ENCODE peak calls at places on chromosomes 6 and 20, in five cellular contexts. One of them, this sample, is unnamed.

GRCh38 chr6:68771426-68771825 is 136.3 kb downstream of the ADGRB3 start:
- DNase-seq in A673: no peak
- DNase-seq in AG09319: no peak
- DNase-seq in cardiac fibroblast: no peak
- DNase-seq in HepG2: no peak
- DNase-seq in this sample: no peak

GRCh38 chr6:125789167-125789566 is 1.6 kb upstream of the NCOA7 start:
- DNase-seq in cardiac fibroblast: peak
- DNase-seq in HepG2: no peak
- DNase-seq in AG09319: no peak
- DNase-seq in A673: peak
- DNase-seq in this sample: no peak

GRCh38 chr6:125953502-125953875 is 3.1 kb upstream of the HINT3 start:
- DNase-seq in AG09319: no peak
- DNase-seq in HepG2: peak
- DNase-seq in A673: no peak
- DNase-seq in cardiac fibroblast: no peak
- DNase-seq in this sample: no peak

GRCh38 chr20:31587545-31588389 is 17.3 kb upstream of the ID1 start:
- DNase-seq in A673: no peak
- DNase-seq in HepG2: no peak
- DNase-seq in AG09319: no peak
- DNase-seq in cardiac fibroblast: no peak
- DNase-seq in this sample: no peak

GRCh38 chr20:57048027-57048869 is 218.2 kb downstream of the BMP7 start:
- DNase-seq in A673: peak
- DNase-seq in AG09319: peak
- DNase-seq in cardiac fibroblast: no peak
- DNase-seq in HepG2: peak
- DNase-seq in this sample: no peak

GRCh38 chr6:168440520-168441433 is at the start of gene SMOC2:
- DNase-seq in HepG2: no peak
- DNase-seq in A673: peak
- DNase-seq in AG09319: no peak
- DNase-seq in cardiac fibroblast: no peak
- DNase-seq in this sample: no peak

GRCh38 chr20:60011512-60012507 is 53.6 kb downstream of the CDH26 start:
- DNase-seq in HepG2: no peak
- DNase-seq in cardiac fibroblast: no peak
- DNase-seq in AG09319: no peak
- DNase-seq in A673: peak
- DNase-seq in this sample: no peak

GRCh38 chr6:12606616-12607015 is 110.0 kb upstream of the PHACTR1 start:
- DNase-seq in A673: no peak
- DNase-seq in HepG2: no peak
- DNase-seq in cardiac fibroblast: no peak
- DNase-seq in AG09319: no peak
- DNase-seq in this sample: no peak

GRCh38 chr6:166036321-166037105 is 131.1 kb downstream of the TBXT start:
- DNase-seq in HepG2: no peak
- DNase-seq in cardiac fibroblast: peak
- DNase-seq in A673: no peak
- DNase-seq in AG09319: no peak
- DNase-seq in this sample: no peak

GRCh38 chr6:121596441-121596840 is 161.0 kb downstream of the GJA1 start:
- DNase-seq in AG09319: no peak
- DNase-seq in cardiac fibroblast: no peak
- DNase-seq in HepG2: no peak
- DNase-seq in A673: no peak
- DNase-seq in this sample: no peak

GRCh38 chr6:109595998-109596397 is 95.0 kb downstream of the AK9 start:
- DNase-seq in AG09319: no peak
- DNase-seq in cardiac fibroblast: peak
- DNase-seq in HepG2: peak
- DNase-seq in A673: peak
- DNase-seq in this sample: no peak

GRCh38 chr20:23138682-23139081 is 52.6 kb upstream of the CD93 start:
- DNase-seq in AG09319: no peak
- DNase-seq in HepG2: no peak
- DNase-seq in cardiac fibroblast: no peak
- DNase-seq in A673: no peak
- DNase-seq in this sample: no peak

GRCh38 chr20:19210426-19211155 is 1.9 kb upstream of the SLC24A3 start:
- DNase-seq in cardiac fibroblast: no peak
- DNase-seq in AG09319: peak
- DNase-seq in HepG2: no peak
- DNase-seq in A673: peak
- DNase-seq in this sample: no peak

GRCh38 chr6:152301806-152302568 is 335.2 kb downstream of the SYNE1 start:
- DNase-seq in cardiac fibroblast: peak
- DNase-seq in HepG2: peak
- DNase-seq in AG09319: peak
- DNase-seq in A673: peak
- DNase-seq in this sample: peak

GRCh38 chr6:11214438-11214837 is 18.0 kb downstream of the NEDD9 start:
- DNase-seq in A673: no peak
- DNase-seq in AG09319: no peak
- DNase-seq in HepG2: no peak
- DNase-seq in cardiac fibroblast: no peak
- DNase-seq in this sample: no peak

GRCh38 chr6:70884074-70884983 is 72.5 kb downstream of the B3GAT2 start:
- DNase-seq in HepG2: peak
- DNase-seq in AG09319: peak
- DNase-seq in A673: peak
- DNase-seq in cardiac fibroblast: peak
- DNase-seq in this sample: no peak

GRCh38 chr6:49548613-49549304 is 1.7 kb upstream of the C6orf141 start:
- DNase-seq in A673: no peak
- DNase-seq in HepG2: no peak
- DNase-seq in cardiac fibroblast: no peak
- DNase-seq in AG09319: no peak
- DNase-seq in this sample: no peak

GRCh38 chr20:51460163-51460562 is 82.4 kb downstream of the NFATC2 start:
- DNase-seq in HepG2: no peak
- DNase-seq in A673: no peak
- DNase-seq in AG09319: no peak
- DNase-seq in cardiac fibroblast: no peak
- DNase-seq in this sample: no peak

GRCh38 chr6:98949589-98949988 is 1.8 kb upstream of the FBXL4 start:
- DNase-seq in cardiac fibroblast: no peak
- DNase-seq in HepG2: no peak
- DNase-seq in A673: no peak
- DNase-seq in AG09319: no peak
- DNase-seq in this sample: no peak

GRCh38 chr6:142784344-142784743 is 160.6 kb downstream of the HIVEP2 start:
- DNase-seq in AG09319: no peak
- DNase-seq in cardiac fibroblast: no peak
- DNase-seq in A673: no peak
- DNase-seq in HepG2: no peak
- DNase-seq in this sample: no peak

GRCh38 chr20:59123011-59123676 is 40.5 kb upstream of the ZNF831 start:
- DNase-seq in A673: peak
- DNase-seq in cardiac fibroblast: no peak
- DNase-seq in AG09319: no peak
- DNase-seq in HepG2: no peak
- DNase-seq in this sample: peak

GRCh38 chr20:36447101-36447500 is 94.2 kb upstream of the MYL9 start:
- DNase-seq in HepG2: no peak
- DNase-seq in A673: no peak
- DNase-seq in cardiac fibroblast: no peak
- DNase-seq in AG09319: no peak
- DNase-seq in this sample: no peak

GRCh38 chr6:141413196-141413595 is 719.5 kb upstream of the GJE1 start:
- DNase-seq in AG09319: no peak
- DNase-seq in A673: no peak
- DNase-seq in cardiac fibroblast: no peak
- DNase-seq in HepG2: no peak
- DNase-seq in this sample: no peak

GRCh38 chr6:2582268-2582667 is 168.5 kb downstream of the MYLK4 start:
- DNase-seq in cardiac fibroblast: no peak
- DNase-seq in AG09319: no peak
- DNase-seq in HepG2: no peak
- DNase-seq in A673: no peak
- DNase-seq in this sample: no peak

DNA sequence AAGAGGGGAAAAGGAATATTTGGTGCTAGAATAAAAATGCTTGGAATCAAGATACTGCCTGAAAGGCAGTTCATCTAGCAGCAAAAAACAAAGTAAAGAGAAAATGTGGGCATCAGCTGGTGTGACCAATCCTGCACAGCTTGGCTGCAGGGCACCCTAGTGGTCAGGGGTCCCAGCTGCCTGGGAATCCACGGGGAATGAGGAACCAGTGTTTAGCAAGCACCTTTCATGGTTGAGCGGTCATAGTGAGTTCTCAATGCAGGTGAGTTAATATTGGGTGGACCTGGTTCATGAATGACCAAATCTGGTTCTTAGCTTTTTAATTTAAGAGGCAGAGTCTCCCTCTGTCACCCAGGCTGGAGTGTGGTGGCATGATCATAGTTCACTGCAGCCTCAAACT is 53.3 kb downstream of the CAP2 start:
- DNase-seq in cardiac fibroblast: no peak
- DNase-seq in A673: no peak
- DNase-seq in AG09319: no peak
- DNase-seq in HepG2: no peak
- DNase-seq in this sample: no peak
- TF ChIP-seq CTCF in cardiac fibroblast: no peak
- TF ChIP-seq CTCF in A673: no peak
- TF ChIP-seq CTCF in AG09319: no peak
- TF ChIP-seq CTCF in HepG2: peak
- TF ChIP-seq CTCF in this sample: no peak

GRCh38 chr20:48624315-48625020 is 203.3 kb downstream of the PREX1 start:
- DNase-seq in A673: no peak
- DNase-seq in AG09319: no peak
- DNase-seq in cardiac fibroblast: no peak
- DNase-seq in HepG2: no peak
- DNase-seq in this sample: no peak
- TF ChIP-seq CTCF in A673: no peak
- TF ChIP-seq CTCF in AG09319: no peak
- TF ChIP-seq CTCF in cardiac fibroblast: no peak
- TF ChIP-seq CTCF in HepG2: no peak
- TF ChIP-seq CTCF in this sample: no peak

GRCh38 chr20:20465259-20465658 is 97.4 kb downstream of the INSM1 start:
- DNase-seq in cardiac fibroblast: peak
- DNase-seq in A673: peak
- DNase-seq in AG09319: no peak
- DNase-seq in HepG2: no peak
- DNase-seq in this sample: no peak
- TF ChIP-seq CTCF in cardiac fibroblast: peak
- TF ChIP-seq CTCF in A673: peak
- TF ChIP-seq CTCF in AG09319: peak
- TF ChIP-seq CTCF in HepG2: peak
- TF ChIP-seq CTCF in this sample: no peak

GRCh38 chr6:5747379-5747778 is 259.3 kb downstream of the NRN1 start:
- DNase-seq in cardiac fibroblast: no peak
- DNase-seq in A673: no peak
- DNase-seq in AG09319: no peak
- DNase-seq in HepG2: no peak
- DNase-seq in this sample: no peak

GRCh38 chr6:5744497-5744896 is 262.2 kb downstream of the NRN1 start:
- DNase-seq in cardiac fibroblast: no peak
- DNase-seq in A673: no peak
- DNase-seq in AG09319: no peak
- DNase-seq in HepG2: no peak
- DNase-seq in this sample: no peak

GRCh38 chr6:5749016-5749665 is 257.6 kb downstream of the NRN1 start:
- DNase-seq in A673: no peak
- DNase-seq in cardiac fibroblast: no peak
- DNase-seq in AG09319: no peak
- DNase-seq in HepG2: no peak
- DNase-seq in this sample: no peak

GRCh38 chr6:5745081-5745480 is 261.6 kb downstream of the NRN1 start:
- DNase-seq in cardiac fibroblast: no peak
- DNase-seq in AG09319: no peak
- DNase-seq in HepG2: no peak
- DNase-seq in A673: no peak
- DNase-seq in this sample: no peak

DNA sequence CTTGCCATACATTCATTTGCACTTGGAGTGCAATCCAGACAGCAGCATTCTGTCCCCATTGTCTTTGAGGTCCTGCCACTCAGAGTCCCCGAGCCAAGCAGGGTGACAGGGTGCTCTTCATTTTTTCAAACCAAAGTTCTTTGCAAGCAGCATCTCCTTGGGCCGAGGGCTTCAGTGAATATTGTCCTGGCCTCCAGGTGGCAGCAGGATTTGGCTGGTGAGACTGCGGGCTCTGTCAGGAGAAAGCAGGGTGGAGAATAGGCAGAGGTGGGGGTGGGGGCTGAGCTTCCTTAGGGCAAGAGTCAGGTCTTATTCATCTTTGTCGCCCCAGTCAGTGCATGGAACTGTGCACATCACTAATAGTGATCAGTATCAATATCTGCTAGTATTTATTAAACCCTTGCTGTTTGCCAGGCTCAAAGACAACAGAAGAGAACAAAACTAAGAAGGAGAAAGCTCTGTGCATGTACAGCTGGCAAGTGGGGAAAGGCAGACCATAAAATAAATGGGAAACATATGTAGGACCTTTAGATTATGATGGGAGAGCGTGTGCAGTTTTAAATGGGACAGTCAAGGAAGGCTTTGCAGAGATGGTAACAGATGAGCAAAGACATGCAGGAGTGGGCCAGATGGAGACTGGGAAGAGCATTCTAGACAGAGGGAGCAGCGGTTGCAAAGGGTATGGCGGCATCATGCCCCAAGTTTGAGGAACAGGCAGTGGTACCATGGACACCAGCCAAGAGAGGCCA is 260.2 kb downstream of the NRN1 start:
- DNase-seq in AG09319: no peak
- DNase-seq in HepG2: no peak
- DNase-seq in cardiac fibroblast: no peak
- DNase-seq in A673: peak
- DNase-seq in this sample: no peak
- TF ChIP-seq CTCF in AG09319: no peak
- TF ChIP-seq CTCF in HepG2: peak
- TF ChIP-seq CTCF in cardiac fibroblast: no peak
- TF ChIP-seq CTCF in A673: peak
- TF ChIP-seq CTCF in this sample: no peak